ENCODE peak calls at places on chromosomes 6 and 20, in ten cellular contexts. One of them, this sample, is unnamed.

GRCh38 chr6:138521800-138522199 is 22.5 kb upstream of the NHSL1 start:
- DNase-seq in fibroblast of villous mesenchyme: no peak
- DNase-seq in PC-3: no peak
- DNase-seq in dorsolateral prefrontal cortex: no peak
- DNase-seq in adrenal gland: no peak
- DNase-seq in GM12865: no peak
- DNase-seq in body of pancreas: no peak
- DNase-seq in stomach: no peak
- DNase-seq in lung: no peak
- DNase-seq in RWPE1: no peak
- DNase-seq in this sample: no peak

GRCh38 chr6:49384913-49385312 is 78.1 kb downstream of the MMUT start:
- DNase-seq in fibroblast of villous mesenchyme: peak
- DNase-seq in PC-3: no peak
- DNase-seq in dorsolateral prefrontal cortex: no peak
- DNase-seq in adrenal gland: no peak
- DNase-seq in GM12865: no peak
- DNase-seq in body of pancreas: no peak
- DNase-seq in stomach: no peak
- DNase-seq in lung: no peak
- DNase-seq in RWPE1: no peak
- DNase-seq in this sample: peak

GRCh38 chr6:151322570-151322969 is 68.8 kb downstream of the ZBTB2 start:
- DNase-seq in fibroblast of villous mesenchyme: no peak
- DNase-seq in PC-3: peak
- DNase-seq in dorsolateral prefrontal cortex: no peak
- DNase-seq in adrenal gland: no peak
- DNase-seq in GM12865: no peak
- DNase-seq in body of pancreas: no peak
- DNase-seq in stomach: no peak
- DNase-seq in lung: no peak
- DNase-seq in RWPE1: no peak
- DNase-seq in this sample: peak

GRCh38 chr6:121436172-121436965 is 923 bp downstream of the GJA1 start:
- DNase-seq in fibroblast of villous mesenchyme: no peak
- DNase-seq in PC-3: peak
- DNase-seq in dorsolateral prefrontal cortex: no peak
- DNase-seq in adrenal gland: peak
- DNase-seq in GM12865: no peak
- DNase-seq in body of pancreas: no peak
- DNase-seq in stomach: no peak
- DNase-seq in lung: no peak
- DNase-seq in RWPE1: peak
- DNase-seq in this sample: peak

GRCh38 chr6:160030103-160030502 is 61.2 kb downstream of the IGF2R start:
- DNase-seq in fibroblast of villous mesenchyme: peak
- DNase-seq in PC-3: peak
- DNase-seq in dorsolateral prefrontal cortex: peak
- DNase-seq in adrenal gland: peak
- DNase-seq in GM12865: no peak
- DNase-seq in body of pancreas: peak
- DNase-seq in stomach: peak
- DNase-seq in lung: peak
- DNase-seq in RWPE1: peak
- DNase-seq in this sample: peak

GRCh38 chr6:121521164-121521555 is 85.7 kb downstream of the GJA1 start:
- DNase-seq in fibroblast of villous mesenchyme: no peak
- DNase-seq in PC-3: no peak
- DNase-seq in dorsolateral prefrontal cortex: no peak
- DNase-seq in adrenal gland: no peak
- DNase-seq in GM12865: no peak
- DNase-seq in body of pancreas: no peak
- DNase-seq in stomach: no peak
- DNase-seq in lung: no peak
- DNase-seq in RWPE1: no peak
- DNase-seq in this sample: peak

GRCh38 chr20:37385176-37385575 is 39.2 kb downstream of the SRC start:
- DNase-seq in fibroblast of villous mesenchyme: no peak
- DNase-seq in PC-3: no peak
- DNase-seq in dorsolateral prefrontal cortex: no peak
- DNase-seq in adrenal gland: peak
- DNase-seq in GM12865: no peak
- DNase-seq in body of pancreas: no peak
- DNase-seq in stomach: no peak
- DNase-seq in lung: no peak
- DNase-seq in RWPE1: no peak
- DNase-seq in this sample: no peak

GRCh38 chr6:3209114-3210023 is 18.1 kb downstream of the TUBB2B start:
- DNase-seq in fibroblast of villous mesenchyme: peak
- DNase-seq in PC-3: peak
- DNase-seq in dorsolateral prefrontal cortex: peak
- DNase-seq in adrenal gland: peak
- DNase-seq in GM12865: peak
- DNase-seq in body of pancreas: no peak
- DNase-seq in stomach: peak
- DNase-seq in lung: peak
- DNase-seq in RWPE1: peak
- DNase-seq in this sample: peak

DNA sequence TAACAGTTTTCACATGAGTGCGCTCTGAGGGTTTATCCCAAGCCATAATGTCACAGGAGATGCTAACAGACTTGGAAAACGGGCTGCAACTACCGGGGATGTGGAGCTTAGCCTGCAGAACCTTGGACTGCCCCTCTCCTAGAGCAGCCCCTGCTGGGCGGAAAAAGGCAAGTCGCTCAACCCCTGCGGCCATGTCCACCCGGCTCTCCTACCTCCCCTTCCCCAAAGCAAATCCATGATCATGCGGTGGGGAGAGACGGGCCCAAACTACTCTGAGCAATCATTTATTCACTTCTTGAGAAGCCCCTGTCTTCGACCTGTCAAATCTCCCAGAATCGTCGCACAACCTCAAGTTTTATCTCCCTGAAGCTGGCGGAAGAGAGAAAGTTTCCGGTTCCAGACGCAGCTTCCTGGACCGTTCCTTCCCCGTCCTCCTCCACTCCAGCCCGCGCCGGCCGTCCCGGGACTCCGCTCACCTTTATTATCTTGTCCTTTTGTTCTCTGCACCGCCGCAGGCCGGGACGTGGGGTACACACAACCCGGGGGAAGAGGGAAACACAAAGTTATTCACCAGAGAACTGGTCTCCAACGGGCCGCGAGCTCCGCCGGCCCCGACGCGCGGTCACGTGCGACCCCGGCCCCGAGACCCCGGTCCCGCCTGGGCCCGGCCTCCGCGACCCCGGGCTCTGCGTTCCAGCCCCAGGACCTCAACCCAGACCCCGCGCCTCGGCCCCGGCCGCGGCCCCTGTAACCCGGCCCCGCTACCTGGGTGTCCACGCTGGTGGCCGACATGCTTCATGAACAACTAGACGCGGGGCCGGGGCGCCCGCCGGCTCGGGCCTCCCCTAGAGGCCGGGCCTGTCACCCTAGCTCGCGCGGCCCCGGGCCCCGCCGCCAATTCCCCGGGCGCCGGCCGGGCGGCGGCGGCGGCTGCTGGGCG is 560 bp downstream of the YTHDF1 start:
- DNase-seq in fibroblast of villous mesenchyme: peak
- DNase-seq in PC-3: peak
- DNase-seq in dorsolateral prefrontal cortex: no peak
- DNase-seq in adrenal gland: no peak
- DNase-seq in GM12865: peak
- DNase-seq in body of pancreas: peak
- DNase-seq in stomach: no peak
- DNase-seq in lung: no peak
- DNase-seq in RWPE1: peak
- DNase-seq in this sample: peak
- TF ChIP-seq CTCF in fibroblast of villous mesenchyme: peak
- TF ChIP-seq CTCF in PC-3: peak
- TF ChIP-seq CTCF in dorsolateral prefrontal cortex: no peak
- TF ChIP-seq CTCF in adrenal gland: peak
- TF ChIP-seq CTCF in GM12865: peak
- TF ChIP-seq CTCF in body of pancreas: peak
- TF ChIP-seq CTCF in stomach: no peak
- TF ChIP-seq CTCF in lung: no peak
- TF ChIP-seq CTCF in RWPE1: peak
- TF ChIP-seq CTCF in this sample: peak

GRCh38 chr20:24112360-24112759 is 123.8 kb upstream of the GGTLC1 start:
- DNase-seq in fibroblast of villous mesenchyme: no peak
- DNase-seq in PC-3: no peak
- DNase-seq in dorsolateral prefrontal cortex: no peak
- DNase-seq in adrenal gland: no peak
- DNase-seq in GM12865: no peak
- DNase-seq in body of pancreas: no peak
- DNase-seq in stomach: no peak
- DNase-seq in lung: no peak
- DNase-seq in RWPE1: no peak
- DNase-seq in this sample: no peak
- TF ChIP-seq CTCF in fibroblast of villous mesenchyme: no peak
- TF ChIP-seq CTCF in PC-3: peak
- TF ChIP-seq CTCF in dorsolateral prefrontal cortex: no peak
- TF ChIP-seq CTCF in adrenal gland: no peak
- TF ChIP-seq CTCF in GM12865: no peak
- TF ChIP-seq CTCF in body of pancreas: no peak
- TF ChIP-seq CTCF in stomach: no peak
- TF ChIP-seq CTCF in lung: no peak
- TF ChIP-seq CTCF in RWPE1: no peak
- TF ChIP-seq CTCF in this sample: no peak

GRCh38 chr6:51613558-51613957 is 473.9 kb downstream of the PKHD1 start:
- DNase-seq in fibroblast of villous mesenchyme: no peak
- DNase-seq in PC-3: peak
- DNase-seq in dorsolateral prefrontal cortex: no peak
- DNase-seq in adrenal gland: no peak
- DNase-seq in GM12865: no peak
- DNase-seq in body of pancreas: no peak
- DNase-seq in stomach: no peak
- DNase-seq in lung: no peak
- DNase-seq in RWPE1: no peak
- DNase-seq in this sample: peak

GRCh38 chr6:51619042-51619799 is 468.2 kb downstream of the PKHD1 start:
- DNase-seq in fibroblast of villous mesenchyme: no peak
- DNase-seq in PC-3: no peak
- DNase-seq in dorsolateral prefrontal cortex: no peak
- DNase-seq in adrenal gland: no peak
- DNase-seq in GM12865: no peak
- DNase-seq in body of pancreas: peak
- DNase-seq in stomach: peak
- DNase-seq in lung: no peak
- DNase-seq in RWPE1: no peak
- DNase-seq in this sample: peak

GRCh38 chr6:51614725-51615124 is 472.7 kb downstream of the PKHD1 start:
- DNase-seq in fibroblast of villous mesenchyme: no peak
- DNase-seq in PC-3: peak
- DNase-seq in dorsolateral prefrontal cortex: no peak
- DNase-seq in adrenal gland: no peak
- DNase-seq in GM12865: no peak
- DNase-seq in body of pancreas: no peak
- DNase-seq in stomach: no peak
- DNase-seq in lung: no peak
- DNase-seq in RWPE1: no peak
- DNase-seq in this sample: no peak

DNA sequence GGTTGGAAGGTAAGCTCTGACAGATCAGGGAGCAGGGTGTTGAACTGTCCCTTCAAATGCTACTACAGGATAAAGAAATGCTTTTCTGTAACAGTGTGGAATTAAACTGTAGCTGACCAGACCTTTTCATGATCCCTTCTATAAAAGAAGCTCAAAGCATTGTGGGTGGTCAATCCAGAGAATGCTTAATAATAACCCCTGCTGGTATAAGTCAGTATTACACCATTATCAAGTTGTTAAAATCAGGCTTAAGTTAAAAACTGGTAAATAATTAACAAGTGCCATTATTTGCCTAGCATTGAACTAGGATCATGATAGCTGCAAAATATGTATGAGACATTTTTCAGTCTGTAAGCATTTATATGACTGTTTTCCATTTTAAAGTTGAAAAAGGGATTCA is 468.9 kb downstream of the PKHD1 start:
- DNase-seq in fibroblast of villous mesenchyme: no peak
- DNase-seq in PC-3: peak
- DNase-seq in dorsolateral prefrontal cortex: no peak
- DNase-seq in adrenal gland: no peak
- DNase-seq in GM12865: peak
- DNase-seq in body of pancreas: no peak
- DNase-seq in stomach: no peak
- DNase-seq in lung: no peak
- DNase-seq in RWPE1: no peak
- DNase-seq in this sample: peak
- TF ChIP-seq CTCF in fibroblast of villous mesenchyme: no peak
- TF ChIP-seq CTCF in PC-3: peak
- TF ChIP-seq CTCF in dorsolateral prefrontal cortex: no peak
- TF ChIP-seq CTCF in adrenal gland: no peak
- TF ChIP-seq CTCF in GM12865: peak
- TF ChIP-seq CTCF in body of pancreas: peak
- TF ChIP-seq CTCF in stomach: no peak
- TF ChIP-seq CTCF in lung: no peak
- TF ChIP-seq CTCF in RWPE1: peak
- TF ChIP-seq CTCF in this sample: peak

GRCh38 chr20:59579404-59580207 is 24.7 kb upstream of the PHACTR3 start:
- DNase-seq in fibroblast of villous mesenchyme: no peak
- DNase-seq in PC-3: no peak
- DNase-seq in dorsolateral prefrontal cortex: no peak
- DNase-seq in adrenal gland: no peak
- DNase-seq in GM12865: no peak
- DNase-seq in body of pancreas: no peak
- DNase-seq in stomach: no peak
- DNase-seq in lung: no peak
- DNase-seq in RWPE1: no peak
- DNase-seq in this sample: no peak

GRCh38 chr20:59578602-59579403 is 25.5 kb upstream of the PHACTR3 start:
- DNase-seq in fibroblast of villous mesenchyme: no peak
- DNase-seq in PC-3: no peak
- DNase-seq in dorsolateral prefrontal cortex: no peak
- DNase-seq in adrenal gland: no peak
- DNase-seq in GM12865: no peak
- DNase-seq in body of pancreas: no peak
- DNase-seq in stomach: no peak
- DNase-seq in lung: no peak
- DNase-seq in RWPE1: no peak
- DNase-seq in this sample: no peak

GRCh38 chr20:59577037-59577808 is 27.1 kb upstream of the PHACTR3 start:
- DNase-seq in fibroblast of villous mesenchyme: no peak
- DNase-seq in PC-3: no peak
- DNase-seq in dorsolateral prefrontal cortex: no peak
- DNase-seq in adrenal gland: no peak
- DNase-seq in GM12865: no peak
- DNase-seq in body of pancreas: no peak
- DNase-seq in stomach: no peak
- DNase-seq in lung: no peak
- DNase-seq in RWPE1: no peak
- DNase-seq in this sample: no peak

GRCh38 chr20:59576216-59576953 is 28.0 kb upstream of the PHACTR3 start:
- DNase-seq in fibroblast of villous mesenchyme: no peak
- DNase-seq in PC-3: no peak
- DNase-seq in dorsolateral prefrontal cortex: peak
- DNase-seq in adrenal gland: no peak
- DNase-seq in GM12865: no peak
- DNase-seq in body of pancreas: no peak
- DNase-seq in stomach: no peak
- DNase-seq in lung: no peak
- DNase-seq in RWPE1: no peak
- DNase-seq in this sample: no peak

DNA sequence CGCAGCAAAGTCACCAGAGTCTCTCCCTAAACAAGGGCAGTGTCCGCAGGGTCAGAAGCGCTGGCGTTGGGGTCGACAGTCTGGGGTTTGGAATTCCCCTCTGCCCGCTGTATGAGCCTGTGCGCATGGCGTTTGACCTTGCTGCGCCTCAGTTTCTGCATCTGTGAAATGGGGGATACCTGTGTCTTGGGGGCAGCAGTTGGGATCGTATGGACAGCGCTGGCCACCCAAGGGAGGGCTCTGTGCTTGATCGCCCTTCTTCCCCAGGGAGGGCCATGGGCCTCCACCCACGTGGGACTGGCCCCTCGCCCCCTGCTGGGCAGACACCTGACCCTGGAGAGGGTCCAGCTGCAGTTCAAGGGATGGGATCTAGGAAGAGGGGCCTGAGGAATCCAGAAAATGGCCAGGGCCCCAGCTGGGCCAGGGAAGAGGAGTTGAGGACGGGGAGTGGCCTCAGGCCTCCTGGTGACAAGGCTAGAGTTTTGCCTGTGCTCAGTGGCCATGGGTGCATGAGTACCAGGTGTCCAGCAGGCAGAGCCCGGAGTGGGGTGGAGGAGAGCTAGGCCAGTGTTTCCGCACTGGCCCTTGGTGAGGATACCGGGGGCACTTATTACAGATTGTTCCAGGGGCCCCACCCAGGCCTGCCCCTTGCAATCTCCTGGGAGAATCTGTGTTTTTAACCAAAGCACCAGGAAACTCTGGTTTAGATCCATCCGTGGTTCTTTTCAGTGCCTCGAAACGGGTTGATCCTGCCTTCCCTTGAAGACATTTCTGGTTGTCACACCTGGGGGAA is 26.3 kb upstream of the PHACTR3 start:
- DNase-seq in fibroblast of villous mesenchyme: no peak
- DNase-seq in PC-3: no peak
- DNase-seq in dorsolateral prefrontal cortex: no peak
- DNase-seq in adrenal gland: no peak
- DNase-seq in GM12865: no peak
- DNase-seq in body of pancreas: no peak
- DNase-seq in stomach: no peak
- DNase-seq in lung: no peak
- DNase-seq in RWPE1: no peak
- DNase-seq in this sample: no peak
- TF ChIP-seq CTCF in fibroblast of villous mesenchyme: no peak
- TF ChIP-seq CTCF in PC-3: no peak
- TF ChIP-seq CTCF in dorsolateral prefrontal cortex: no peak
- TF ChIP-seq CTCF in adrenal gland: no peak
- TF ChIP-seq CTCF in GM12865: no peak
- TF ChIP-seq CTCF in body of pancreas: no peak
- TF ChIP-seq CTCF in stomach: no peak
- TF ChIP-seq CTCF in lung: no peak
- TF ChIP-seq CTCF in RWPE1: no peak
- TF ChIP-seq CTCF in this sample: no peak

This sample was measured in epithelial cell of esophagus.